ENCODE peak calls at places on chromosomes 12 and 14, in eight cellular contexts. V is CD4-positive, CD25-positive, alpha-beta regulatory T cell; Z is activated CD4-positive, alpha-beta T cell treated with anti-CD3 and anti-CD28 coated beads for 48 hours; E is AG10803; B is lung; M is suprapubic skin; K is astrocyte; D is body of pancreas. I is an unnamed sample.

GRCh38 chr14:101125719-101126375 is 222.3 kb upstream of the RTL1 start:
- DNase-seq in V (no peak), Z (no peak), E (no peak), B (peak), M (peak), K (no peak), D (no peak), I (peak)

GRCh38 chr14:88516742-88517418 is 37.9 kb downstream of the PTPN21 start:
- DNase-seq in V (no peak), Z (no peak), E (no peak), B (no peak), M (no peak), K (no peak), D (peak), I (no peak)

GRCh38 chr12:28955491-28955890 is 193.6 kb upstream of the FAR2 start:
- DNase-seq in V (no peak), Z (no peak), E (peak), B (no peak), M (no peak), K (peak), D (no peak), I (no peak)

GRCh38 chr12:108823804-108824203 is 33.6 kb downstream of the SSH1 start:
- DNase-seq in V (no peak), Z (no peak), E (no peak), B (no peak), M (no peak), K (no peak), D (no peak), I (peak)

GRCh38 chr14:60331201-60332045 is 82.4 kb downstream of the PPM1A start:
- DNase-seq in V (peak), Z (peak), E (peak), B (peak), M (no peak), K (peak), D (peak), I (peak)

GRCh38 chr12:75480469-75480949 is at the start of gene GLIPR1:
- DNase-seq in V (peak), Z (peak), E (peak), B (peak), M (peak), K (peak), D (peak), I (peak)

GRCh38 chr12:49043856-49044258 is 16.7 kb downstream of the KMT2D start:
- DNase-seq in V (peak), Z (peak), E (peak), B (peak), M (peak), K (peak), D (peak), I (peak)

GRCh38 chr14:98953544-98954346 is 318.3 kb downstream of the BCL11B start:
- DNase-seq in V (no peak), Z (no peak), E (peak), B (peak), M (peak), K (peak), D (peak), I (peak)

GRCh38 chr14:52391866-52392600 is 77.9 kb downstream of the PTGER2 start:
- DNase-seq in V (no peak), Z (no peak), E (peak), B (no peak), M (no peak), K (peak), D (no peak), I (peak)

GRCh38 chr12:64611430-64612286 is 1.4 kb downstream of the RASSF3 start:
- DNase-seq in V (peak), Z (peak), E (peak), B (peak), M (no peak), K (peak), D (peak), I (peak)

GRCh38 chr12:74317078-74317581 is 220.5 kb upstream of the ATXN7L3B start:
- DNase-seq in V (no peak), Z (no peak), E (no peak), B (no peak), M (no peak), K (peak), D (peak), I (peak)

GRCh38 chr12:111330800-111331752 is 37.8 kb downstream of the PHETA1 start:
- DNase-seq in V (no peak), Z (no peak), E (peak), B (no peak), M (no peak), K (peak), D (peak), I (peak)

GRCh38 chr14:63178912-63179311 is 25.3 kb upstream of the RHOJ start:
- DNase-seq in V (no peak), Z (no peak), E (peak), B (no peak), M (no peak), K (peak), D (no peak), I (peak)

GRCh38 chr12:57518920-57519757 is 1.2 kb downstream of the DDIT3 start:
- DNase-seq in V (no peak), Z (peak), E (peak), B (peak), M (no peak), K (no peak), D (peak), I (peak)

GRCh38 chr14:91714805-91715204 is 17.1 kb downstream of the CATSPERB start:
- DNase-seq in V (no peak), Z (peak), E (no peak), B (no peak), M (no peak), K (no peak), D (no peak), I (no peak)

I was measured in Daoy.